ENCODE peak calls at places on chromosome 7, in five cellular contexts. One of them, this sample, is unnamed.

GRCh38 chr7:92731327-92732063 is 104.9 kb downstream of the CDK6 start:
- DNase-seq in MM.1S: peak
- DNase-seq in GM20000: peak
- DNase-seq in uterus: no peak
- DNase-seq in right atrium auricular region: no peak
- DNase-seq in this sample: no peak

GRCh38 chr7:10802526-10802925 is 171.1 kb upstream of the PHF14 start:
- DNase-seq in MM.1S: no peak
- DNase-seq in GM20000: no peak
- DNase-seq in uterus: no peak
- DNase-seq in right atrium auricular region: no peak
- DNase-seq in this sample: no peak

GRCh38 chr7:108026116-108026515 is 23.2 kb upstream of the LAMB1 start:
- DNase-seq in MM.1S: no peak
- DNase-seq in GM20000: no peak
- DNase-seq in uterus: no peak
- DNase-seq in right atrium auricular region: no peak
- DNase-seq in this sample: no peak

GRCh38 chr7:112163021-112163310 is 43.2 kb downstream of the DOCK4 start:
- DNase-seq in MM.1S: no peak
- DNase-seq in GM20000: no peak
- DNase-seq in uterus: no peak
- DNase-seq in right atrium auricular region: no peak
- DNase-seq in this sample: no peak

GRCh38 chr7:152568972-152569371 is 107.0 kb downstream of the XRCC2 start:
- DNase-seq in MM.1S: no peak
- DNase-seq in GM20000: no peak
- DNase-seq in uterus: no peak
- DNase-seq in right atrium auricular region: no peak
- DNase-seq in this sample: no peak

GRCh38 chr7:34835901-34836300 is 177.9 kb downstream of the NPSR1 start:
- DNase-seq in MM.1S: no peak
- DNase-seq in GM20000: no peak
- DNase-seq in uterus: no peak
- DNase-seq in right atrium auricular region: no peak
- DNase-seq in this sample: no peak

GRCh38 chr7:103613655-103614642 is 167.9 kb upstream of the SLC26A5 start:
- DNase-seq in MM.1S: no peak
- DNase-seq in GM20000: no peak
- DNase-seq in uterus: no peak
- DNase-seq in right atrium auricular region: no peak
- DNase-seq in this sample: no peak

GRCh38 chr7:120538335-120538734 is 265.4 kb downstream of the KCND2 start:
- DNase-seq in MM.1S: no peak
- DNase-seq in GM20000: no peak
- DNase-seq in uterus: no peak
- DNase-seq in right atrium auricular region: no peak
- DNase-seq in this sample: no peak

GRCh38 chr7:73893342-73894101 is 32.6 kb downstream of the TMEM270 start:
- DNase-seq in MM.1S: no peak
- DNase-seq in GM20000: no peak
- DNase-seq in uterus: peak
- DNase-seq in right atrium auricular region: peak
- DNase-seq in this sample: no peak

GRCh38 chr7:31099451-31100444 is 47.6 kb downstream of the ADCYAP1R1 start:
- DNase-seq in MM.1S: no peak
- DNase-seq in GM20000: no peak
- DNase-seq in uterus: peak
- DNase-seq in right atrium auricular region: no peak
- DNase-seq in this sample: no peak

GRCh38 chr7:26011039-26011696 is 140.8 kb upstream of the NFE2L3 start:
- DNase-seq in MM.1S: peak
- DNase-seq in GM20000: peak
- DNase-seq in uterus: no peak
- DNase-seq in right atrium auricular region: no peak
- DNase-seq in this sample: peak
- TF ChIP-seq CTCF in MM.1S: no peak
- TF ChIP-seq CTCF in GM20000: no peak
- TF ChIP-seq CTCF in uterus: no peak
- TF ChIP-seq CTCF in right atrium auricular region: no peak
- TF ChIP-seq CTCF in this sample: no peak

GRCh38 chr7:71750290-71750689 is 618.3 kb downstream of the GALNT17 start:
- DNase-seq in MM.1S: no peak
- DNase-seq in GM20000: no peak
- DNase-seq in uterus: no peak
- DNase-seq in right atrium auricular region: no peak
- DNase-seq in this sample: no peak

GRCh38 chr7:71740196-71740560 is 608.2 kb downstream of the GALNT17 start:
- DNase-seq in MM.1S: no peak
- DNase-seq in GM20000: no peak
- DNase-seq in uterus: no peak
- DNase-seq in right atrium auricular region: no peak
- DNase-seq in this sample: no peak

DNA sequence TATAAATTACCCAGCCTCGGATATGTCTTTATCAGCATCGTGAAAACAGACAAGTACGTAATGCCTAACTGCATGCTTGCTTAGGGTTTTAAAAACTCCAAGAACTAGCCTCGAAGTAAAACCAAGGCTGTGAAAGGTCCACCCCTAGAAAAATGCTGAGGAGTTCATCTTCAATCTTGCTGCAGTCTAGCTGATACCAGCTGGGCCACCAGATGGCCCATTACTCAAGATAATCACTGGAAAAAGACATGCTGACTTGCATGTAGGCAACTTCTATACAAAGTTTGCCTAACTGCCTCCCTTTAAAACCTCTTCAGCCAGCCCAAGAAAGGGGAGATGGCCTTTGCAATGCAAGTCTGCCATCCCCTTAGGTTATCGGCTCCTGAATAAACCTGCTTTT is 614.1 kb downstream of the GALNT17 start:
- DNase-seq in MM.1S: peak
- DNase-seq in GM20000: no peak
- DNase-seq in uterus: no peak
- DNase-seq in right atrium auricular region: no peak
- DNase-seq in this sample: no peak
- TF ChIP-seq CTCF in MM.1S: no peak
- TF ChIP-seq CTCF in GM20000: no peak
- TF ChIP-seq CTCF in uterus: no peak
- TF ChIP-seq CTCF in right atrium auricular region: no peak
- TF ChIP-seq CTCF in this sample: no peak

DNA sequence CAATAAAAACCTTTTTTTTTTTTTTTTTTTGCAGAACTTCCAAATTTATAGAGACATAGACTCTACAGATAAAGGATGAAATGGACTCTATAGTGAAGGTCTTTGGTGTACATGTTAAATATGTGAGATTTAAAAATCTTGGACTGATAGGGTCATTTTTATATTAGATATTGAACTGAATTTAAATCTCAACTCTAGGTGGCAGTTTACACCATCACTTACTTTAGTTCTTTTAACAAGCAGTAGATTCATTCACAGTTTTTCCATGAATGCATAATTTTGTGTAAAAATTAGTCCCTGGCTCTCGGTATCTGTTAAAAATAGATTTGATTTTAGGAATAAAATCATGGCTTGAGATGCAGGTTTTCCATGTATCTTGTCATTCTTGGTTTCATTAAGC is 31.1 kb upstream of the SNX13 start:
- DNase-seq in MM.1S: no peak
- DNase-seq in GM20000: no peak
- DNase-seq in uterus: no peak
- DNase-seq in right atrium auricular region: no peak
- DNase-seq in this sample: no peak
- TF ChIP-seq CTCF in MM.1S: no peak
- TF ChIP-seq CTCF in GM20000: no peak
- TF ChIP-seq CTCF in uterus: peak
- TF ChIP-seq CTCF in right atrium auricular region: no peak
- TF ChIP-seq CTCF in this sample: no peak

GRCh38 chr7:69418865-69419670 is 179.2 kb upstream of the AUTS2 start:
- DNase-seq in MM.1S: no peak
- DNase-seq in GM20000: no peak
- DNase-seq in uterus: no peak
- DNase-seq in right atrium auricular region: no peak
- DNase-seq in this sample: no peak

GRCh38 chr7:69428089-69428488 is 170.2 kb upstream of the AUTS2 start:
- DNase-seq in MM.1S: no peak
- DNase-seq in GM20000: no peak
- DNase-seq in uterus: no peak
- DNase-seq in right atrium auricular region: no peak
- DNase-seq in this sample: no peak

GRCh38 chr7:69419928-69420327 is 178.3 kb upstream of the AUTS2 start:
- DNase-seq in MM.1S: no peak
- DNase-seq in GM20000: no peak
- DNase-seq in uterus: peak
- DNase-seq in right atrium auricular region: no peak
- DNase-seq in this sample: no peak

GRCh38 chr7:69422473-69423102 is 175.7 kb upstream of the AUTS2 start:
- DNase-seq in MM.1S: no peak
- DNase-seq in GM20000: no peak
- DNase-seq in uterus: no peak
- DNase-seq in right atrium auricular region: no peak
- DNase-seq in this sample: no peak
- TF ChIP-seq CTCF in MM.1S: no peak
- TF ChIP-seq CTCF in GM20000: no peak
- TF ChIP-seq CTCF in uterus: no peak
- TF ChIP-seq CTCF in right atrium auricular region: no peak
- TF ChIP-seq CTCF in this sample: no peak

GRCh38 chr7:29468196-29468595 is 95.4 kb upstream of the PRR15 start:
- DNase-seq in MM.1S: no peak
- DNase-seq in GM20000: no peak
- DNase-seq in uterus: no peak
- DNase-seq in right atrium auricular region: no peak
- DNase-seq in this sample: no peak

GRCh38 chr7:29469306-29469705 is 94.3 kb upstream of the PRR15 start:
- DNase-seq in MM.1S: no peak
- DNase-seq in GM20000: no peak
- DNase-seq in uterus: no peak
- DNase-seq in right atrium auricular region: no peak
- DNase-seq in this sample: no peak

GRCh38 chr7:29471444-29472138 is 92.0 kb upstream of the PRR15 start:
- DNase-seq in MM.1S: no peak
- DNase-seq in GM20000: no peak
- DNase-seq in uterus: no peak
- DNase-seq in right atrium auricular region: no peak
- DNase-seq in this sample: no peak

GRCh38 chr7:29467193-29467592 is 96.4 kb upstream of the PRR15 start:
- DNase-seq in MM.1S: no peak
- DNase-seq in GM20000: no peak
- DNase-seq in uterus: no peak
- DNase-seq in right atrium auricular region: no peak
- DNase-seq in this sample: no peak

DNA sequence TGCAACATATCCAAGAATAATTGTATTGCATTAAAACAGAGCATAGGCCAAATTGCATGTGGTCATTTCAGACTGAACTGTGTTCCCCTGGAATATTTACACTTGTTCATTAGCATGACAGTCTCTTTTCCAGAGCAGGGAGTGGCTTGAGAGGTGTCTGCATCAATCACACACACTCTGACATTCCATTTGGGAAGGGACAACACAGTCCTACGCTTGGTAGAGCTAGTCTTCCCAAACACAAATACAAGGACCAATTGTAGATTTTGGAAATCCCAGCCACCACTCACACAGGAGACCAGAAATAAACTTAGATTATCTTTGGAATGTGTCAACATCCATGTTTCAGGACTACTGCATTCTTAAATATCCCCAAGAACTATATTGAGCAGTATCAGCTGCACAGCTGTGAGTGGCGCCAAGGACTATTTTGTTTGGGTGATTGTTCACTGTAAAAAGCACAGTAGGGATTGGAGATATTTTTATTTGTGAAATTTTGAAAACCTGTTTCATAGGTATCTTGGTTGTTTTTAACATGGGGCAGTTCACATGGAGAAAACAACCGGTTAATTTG is 93.6 kb upstream of the PRR15 start:
- DNase-seq in MM.1S: no peak
- DNase-seq in GM20000: no peak
- DNase-seq in uterus: no peak
- DNase-seq in right atrium auricular region: no peak
- DNase-seq in this sample: no peak
- TF ChIP-seq CTCF in MM.1S: no peak
- TF ChIP-seq CTCF in GM20000: no peak
- TF ChIP-seq CTCF in uterus: no peak
- TF ChIP-seq CTCF in right atrium auricular region: no peak
- TF ChIP-seq CTCF in this sample: no peak

GRCh38 chr7:131546583-131547111 is 9.8 kb downstream of the PODXL start:
- DNase-seq in MM.1S: no peak
- DNase-seq in GM20000: peak
- DNase-seq in uterus: no peak
- DNase-seq in right atrium auricular region: no peak
- DNase-seq in this sample: peak
- TF ChIP-seq CTCF in MM.1S: peak
- TF ChIP-seq CTCF in GM20000: peak
- TF ChIP-seq CTCF in uterus: peak
- TF ChIP-seq CTCF in right atrium auricular region: peak
- TF ChIP-seq CTCF in this sample: peak

DNA sequence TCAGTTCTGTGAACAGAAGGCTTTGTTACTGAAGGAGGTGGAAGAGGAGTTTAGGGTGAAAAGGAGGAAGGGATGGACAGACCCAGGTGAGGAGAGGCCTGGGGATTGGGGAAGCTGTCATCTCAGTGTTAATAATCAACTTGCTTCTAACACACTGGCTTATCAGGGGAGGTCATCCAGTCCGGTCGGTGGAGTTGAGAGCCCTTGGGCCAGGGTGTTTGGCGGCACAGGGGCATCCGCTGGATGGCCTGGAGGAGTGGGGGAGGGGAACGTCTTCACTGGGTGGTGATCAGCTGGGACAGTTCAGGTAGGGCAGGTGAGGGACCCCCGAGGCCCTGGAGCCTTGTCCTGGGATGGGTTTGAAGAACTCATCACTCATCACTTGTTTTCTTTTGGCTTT is 33.9 kb downstream of the SHH start:
- DNase-seq in MM.1S: no peak
- DNase-seq in GM20000: no peak
- DNase-seq in uterus: no peak
- DNase-seq in right atrium auricular region: no peak
- DNase-seq in this sample: no peak
- TF ChIP-seq CTCF in MM.1S: no peak
- TF ChIP-seq CTCF in GM20000: no peak
- TF ChIP-seq CTCF in uterus: no peak
- TF ChIP-seq CTCF in right atrium auricular region: no peak
- TF ChIP-seq CTCF in this sample: no peak

GRCh38 chr7:78587443-78588044 is 789.0 kb downstream of the PHTF2 start:
- DNase-seq in MM.1S: peak
- DNase-seq in GM20000: no peak
- DNase-seq in uterus: no peak
- DNase-seq in right atrium auricular region: no peak
- DNase-seq in this sample: no peak
- TF ChIP-seq CTCF in MM.1S: peak
- TF ChIP-seq CTCF in GM20000: no peak
- TF ChIP-seq CTCF in uterus: no peak
- TF ChIP-seq CTCF in right atrium auricular region: no peak
- TF ChIP-seq CTCF in this sample: peak

GRCh38 chr7:52586704-52587103 is 448.7 kb upstream of the POM121L12 start:
- DNase-seq in MM.1S: no peak
- DNase-seq in GM20000: no peak
- DNase-seq in uterus: no peak
- DNase-seq in right atrium auricular region: no peak
- DNase-seq in this sample: no peak

DNA sequence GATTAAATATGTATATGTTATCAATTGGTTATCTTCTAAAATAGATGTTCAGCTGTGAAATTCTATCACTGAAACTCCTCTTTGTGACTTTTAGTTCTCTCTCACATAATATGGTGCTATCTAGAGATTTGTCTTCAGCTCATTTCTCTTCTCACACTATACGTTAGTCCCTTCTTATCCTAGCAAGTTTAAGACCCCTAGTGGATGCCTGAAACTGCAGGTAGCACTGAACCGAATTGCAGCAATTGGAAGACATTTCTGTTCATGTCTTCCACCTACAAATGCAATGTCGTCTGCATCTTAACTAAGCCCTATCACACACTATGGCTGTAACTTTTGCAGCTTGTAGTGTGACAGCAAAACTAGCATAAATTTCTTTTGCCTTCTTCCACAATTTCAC is 442.7 kb upstream of the POM121L12 start:
- DNase-seq in MM.1S: no peak
- DNase-seq in GM20000: no peak
- DNase-seq in uterus: no peak
- DNase-seq in right atrium auricular region: no peak
- DNase-seq in this sample: no peak
- TF ChIP-seq CTCF in MM.1S: no peak
- TF ChIP-seq CTCF in GM20000: no peak
- TF ChIP-seq CTCF in uterus: no peak
- TF ChIP-seq CTCF in right atrium auricular region: no peak
- TF ChIP-seq CTCF in this sample: no peak

This sample was measured in GM13977.